ENCODE peak calls at places on chromosome 5, in eight cellular contexts. One of them, this sample, is unnamed. For H3K4me1, the result is how much of the 10 kb centered on the place peaks cover.

GRCh38 chr5:178282391-178282790 is 49.8 kb upstream of the PHYKPL start:
- DNase-seq in GM23338: no peak
- DNase-seq in A549: no peak
- DNase-seq in HCT116: no peak
- DNase-seq in HepG2: no peak
- DNase-seq in GM12878: no peak
- DNase-seq in K562: no peak
- DNase-seq in SK-N-SH: no peak
- DNase-seq in this sample: no peak

GRCh38 chr5:124952566-124952965 is 206.1 kb upstream of the ZNF608 start:
- DNase-seq in GM23338: no peak
- DNase-seq in A549: no peak
- DNase-seq in HCT116: no peak
- DNase-seq in HepG2: no peak
- DNase-seq in GM12878: peak
- DNase-seq in K562: no peak
- DNase-seq in SK-N-SH: no peak
- DNase-seq in this sample: no peak

GRCh38 chr5:181234455-181235306 is 9.0 kb downstream of the RACK1 start:
- DNase-seq in GM23338: peak
- DNase-seq in A549: no peak
- DNase-seq in HCT116: no peak
- DNase-seq in HepG2: no peak
- DNase-seq in GM12878: no peak
- DNase-seq in K562: peak
- DNase-seq in SK-N-SH: peak
- DNase-seq in this sample: no peak

GRCh38 chr5:149128023-149128875 is 13.0 kb upstream of the ABLIM3 start:
- DNase-seq in GM23338: peak
- DNase-seq in A549: peak
- DNase-seq in HCT116: no peak
- DNase-seq in HepG2: no peak
- DNase-seq in GM12878: no peak
- DNase-seq in K562: peak
- DNase-seq in SK-N-SH: peak
- DNase-seq in this sample: no peak

GRCh38 chr5:141695627-141696180 is 13.7 kb upstream of the ARAP3 start:
- DNase-seq in GM23338: no peak
- DNase-seq in A549: no peak
- DNase-seq in HCT116: no peak
- DNase-seq in HepG2: no peak
- DNase-seq in GM12878: no peak
- DNase-seq in K562: no peak
- DNase-seq in SK-N-SH: peak
- DNase-seq in this sample: no peak

GRCh38 chr5:112174959-112175594 is 244.0 kb downstream of the EPB41L4A start:
- DNase-seq in GM23338: peak
- DNase-seq in A549: peak
- DNase-seq in HCT116: peak
- DNase-seq in HepG2: peak
- DNase-seq in GM12878: no peak
- DNase-seq in K562: peak
- DNase-seq in SK-N-SH: peak
- DNase-seq in this sample: no peak

GRCh38 chr5:112205840-112206239 is 213.2 kb downstream of the EPB41L4A start:
- DNase-seq in GM23338: peak
- DNase-seq in A549: no peak
- DNase-seq in HCT116: no peak
- DNase-seq in HepG2: no peak
- DNase-seq in GM12878: no peak
- DNase-seq in K562: peak
- DNase-seq in SK-N-SH: no peak
- DNase-seq in this sample: no peak

GRCh38 chr5:27472000-27472763 is 433.8 kb upstream of the CDH9 start:
- DNase-seq in GM23338: peak
- DNase-seq in A549: peak
- DNase-seq in HCT116: no peak
- DNase-seq in HepG2: peak
- DNase-seq in GM12878: peak
- DNase-seq in K562: peak
- DNase-seq in SK-N-SH: peak
- DNase-seq in this sample: no peak

GRCh38 chr5:15002183-15002582 is 130.6 kb upstream of the ANKH start:
- DNase-seq in GM23338: no peak
- DNase-seq in A549: no peak
- DNase-seq in HCT116: no peak
- DNase-seq in HepG2: no peak
- DNase-seq in GM12878: no peak
- DNase-seq in K562: no peak
- DNase-seq in SK-N-SH: no peak
- DNase-seq in this sample: no peak

GRCh38 chr5:95417971-95418370 is 26.8 kb downstream of the FAM81B start:
- DNase-seq in GM23338: no peak
- DNase-seq in A549: no peak
- DNase-seq in HCT116: no peak
- DNase-seq in HepG2: no peak
- DNase-seq in GM12878: no peak
- DNase-seq in K562: no peak
- DNase-seq in SK-N-SH: no peak
- DNase-seq in this sample: peak

GRCh38 chr5:173772407-173773059 is 115.6 kb upstream of the CPEB4 start:
- DNase-seq in GM23338: no peak
- DNase-seq in A549: no peak
- DNase-seq in HCT116: no peak
- DNase-seq in HepG2: no peak
- DNase-seq in GM12878: no peak
- DNase-seq in K562: peak
- DNase-seq in SK-N-SH: no peak
- DNase-seq in this sample: no peak

GRCh38 chr5:173771743-173772406 is 116.3 kb upstream of the CPEB4 start:
- DNase-seq in GM23338: no peak
- DNase-seq in A549: no peak
- DNase-seq in HCT116: no peak
- DNase-seq in HepG2: no peak
- DNase-seq in GM12878: no peak
- DNase-seq in K562: no peak
- DNase-seq in SK-N-SH: no peak
- DNase-seq in this sample: no peak

GRCh38 chr5:173770637-173771036 is 117.5 kb upstream of the CPEB4 start:
- DNase-seq in GM23338: no peak
- DNase-seq in A549: no peak
- DNase-seq in HCT116: no peak
- DNase-seq in HepG2: no peak
- DNase-seq in GM12878: no peak
- DNase-seq in K562: no peak
- DNase-seq in SK-N-SH: no peak
- DNase-seq in this sample: no peak

GRCh38 chr5:173768891-173769290 is 119.3 kb upstream of the CPEB4 start:
- DNase-seq in GM23338: no peak
- DNase-seq in A549: no peak
- DNase-seq in HCT116: no peak
- DNase-seq in HepG2: no peak
- DNase-seq in GM12878: no peak
- DNase-seq in K562: no peak
- DNase-seq in SK-N-SH: no peak
- DNase-seq in this sample: no peak

DNA sequence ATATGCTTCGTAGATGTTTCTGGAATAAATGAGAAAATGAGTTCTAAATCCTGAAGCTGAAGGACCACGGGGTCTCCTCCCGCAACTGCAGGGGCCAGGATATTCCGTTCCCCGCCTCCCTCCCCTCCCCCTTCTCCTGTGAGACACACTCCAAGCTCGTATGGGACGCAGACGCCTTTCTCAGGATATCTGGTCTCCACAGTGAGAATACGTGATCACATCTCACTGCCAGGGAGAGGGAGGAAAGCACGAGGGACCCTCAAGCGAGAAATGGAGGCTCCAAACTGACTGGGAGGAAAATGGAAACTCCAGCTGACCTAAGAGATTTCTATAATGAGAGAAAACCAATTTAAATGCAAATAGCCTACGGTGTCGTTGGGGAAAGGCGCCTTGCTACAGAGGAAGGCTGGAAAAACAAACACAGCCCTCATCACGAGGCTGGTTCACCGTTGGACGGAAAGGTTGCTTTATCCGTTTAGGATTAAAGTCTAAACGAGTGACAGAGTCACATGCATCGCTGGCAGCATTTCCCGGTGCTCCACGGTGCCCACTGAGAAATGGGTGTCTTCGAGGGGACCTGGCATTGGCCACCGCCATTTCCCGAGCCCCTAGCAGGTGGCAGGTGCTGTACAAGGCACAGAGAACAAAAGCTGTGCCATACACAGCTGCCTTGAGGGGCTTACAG is 116.9 kb upstream of the CPEB4 start:
- DNase-seq in GM23338: peak
- DNase-seq in A549: no peak
- DNase-seq in HCT116: no peak
- DNase-seq in HepG2: no peak
- DNase-seq in GM12878: no peak
- DNase-seq in K562: no peak
- DNase-seq in SK-N-SH: no peak
- DNase-seq in this sample: no peak
- H3K4me3 ChIP-seq in GM23338: no peak
- H3K4me3 ChIP-seq in A549: no peak
- H3K4me3 ChIP-seq in HCT116: no peak
- H3K4me3 ChIP-seq in HepG2: no peak
- H3K4me3 ChIP-seq in GM12878: no peak
- H3K4me3 ChIP-seq in K562: no peak
- H3K4me3 ChIP-seq in SK-N-SH: no peak
- H3K4me3 ChIP-seq in this sample: no peak

GRCh38 chr5:154517181-154517580 is 39.2 kb upstream of the HAND1 start:
- DNase-seq in GM23338: no peak
- DNase-seq in A549: no peak
- DNase-seq in HCT116: no peak
- DNase-seq in HepG2: no peak
- DNase-seq in GM12878: no peak
- DNase-seq in K562: no peak
- DNase-seq in SK-N-SH: peak
- DNase-seq in this sample: no peak

GRCh38 chr5:154514331-154514730 is 36.3 kb upstream of the HAND1 start:
- DNase-seq in GM23338: no peak
- DNase-seq in A549: no peak
- DNase-seq in HCT116: no peak
- DNase-seq in HepG2: no peak
- DNase-seq in GM12878: no peak
- DNase-seq in K562: no peak
- DNase-seq in SK-N-SH: no peak
- DNase-seq in this sample: no peak

GRCh38 chr5:154511984-154512383 is 34.0 kb upstream of the HAND1 start:
- DNase-seq in GM23338: no peak
- DNase-seq in A549: no peak
- DNase-seq in HCT116: no peak
- DNase-seq in HepG2: no peak
- DNase-seq in GM12878: no peak
- DNase-seq in K562: no peak
- DNase-seq in SK-N-SH: no peak
- DNase-seq in this sample: no peak

GRCh38 chr5:154516475-154516874 is 38.4 kb upstream of the HAND1 start:
- DNase-seq in GM23338: no peak
- DNase-seq in A549: no peak
- DNase-seq in HCT116: no peak
- DNase-seq in HepG2: no peak
- DNase-seq in GM12878: no peak
- DNase-seq in K562: no peak
- DNase-seq in SK-N-SH: no peak
- DNase-seq in this sample: no peak

DNA sequence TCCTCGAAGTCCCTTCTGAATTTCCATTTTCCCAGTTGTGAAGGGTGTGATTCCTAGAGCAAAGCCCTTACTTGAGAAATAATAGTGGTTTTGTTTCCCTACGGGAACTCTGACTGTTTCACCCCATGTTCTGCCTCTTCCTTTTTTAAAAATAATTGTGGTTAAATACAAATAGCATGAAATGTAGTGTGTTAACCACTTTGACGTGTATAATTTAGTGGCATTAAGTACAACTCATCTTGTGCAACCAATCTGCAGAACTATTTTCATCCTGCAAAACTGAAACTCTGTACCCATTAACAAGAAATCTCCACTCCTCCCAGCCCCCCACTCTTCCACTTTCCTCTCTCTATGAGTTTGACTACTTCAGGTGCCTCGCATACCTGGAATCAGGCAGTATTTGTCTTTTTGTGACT is 35.6 kb upstream of the HAND1 start:
- DNase-seq in GM23338: no peak
- DNase-seq in A549: no peak
- DNase-seq in HCT116: no peak
- DNase-seq in HepG2: no peak
- DNase-seq in GM12878: peak
- DNase-seq in K562: no peak
- DNase-seq in SK-N-SH: no peak
- DNase-seq in this sample: no peak
- TF ChIP-seq REST in GM23338: no peak
- TF ChIP-seq REST in A549: no peak
- TF ChIP-seq REST in HCT116: no peak
- TF ChIP-seq REST in HepG2: no peak
- TF ChIP-seq REST in GM12878: no peak
- TF ChIP-seq REST in K562: no peak
- TF ChIP-seq REST in SK-N-SH: no peak
- TF ChIP-seq REST in this sample: no peak

DNA sequence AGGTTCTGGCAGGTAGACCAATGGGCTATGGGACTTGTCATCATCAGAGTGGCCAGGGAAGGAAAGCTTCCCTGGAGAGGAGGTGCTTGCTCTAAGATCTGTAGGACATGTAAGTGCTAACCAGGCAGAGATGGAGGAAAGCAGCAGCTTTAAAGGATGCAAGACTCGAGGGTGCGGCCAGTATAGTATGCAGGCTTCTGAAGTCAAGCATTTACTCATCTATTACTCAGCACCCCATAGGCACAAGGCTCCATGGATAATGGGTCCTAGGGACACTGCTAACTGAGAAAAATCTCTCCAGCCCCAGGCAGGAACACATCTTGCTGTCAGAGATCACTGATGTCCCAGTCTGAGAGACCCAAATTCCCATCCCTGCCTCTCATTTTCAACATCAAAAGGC is 49.7 kb downstream of the WWC1 start:
- DNase-seq in GM23338: no peak
- DNase-seq in A549: no peak
- DNase-seq in HCT116: no peak
- DNase-seq in HepG2: no peak
- DNase-seq in GM12878: no peak
- DNase-seq in K562: no peak
- DNase-seq in SK-N-SH: no peak
- DNase-seq in this sample: no peak
- H3K4me1 ChIP-seq in GM23338: under half
- H3K4me1 ChIP-seq in A549: half or more
- H3K4me1 ChIP-seq in HCT116: half or more
- H3K4me1 ChIP-seq in HepG2: under half
- H3K4me1 ChIP-seq in GM12878: under half
- H3K4me1 ChIP-seq in K562: under half
- H3K4me1 ChIP-seq in SK-N-SH: under half
- H3K4me1 ChIP-seq in this sample: under half

DNA sequence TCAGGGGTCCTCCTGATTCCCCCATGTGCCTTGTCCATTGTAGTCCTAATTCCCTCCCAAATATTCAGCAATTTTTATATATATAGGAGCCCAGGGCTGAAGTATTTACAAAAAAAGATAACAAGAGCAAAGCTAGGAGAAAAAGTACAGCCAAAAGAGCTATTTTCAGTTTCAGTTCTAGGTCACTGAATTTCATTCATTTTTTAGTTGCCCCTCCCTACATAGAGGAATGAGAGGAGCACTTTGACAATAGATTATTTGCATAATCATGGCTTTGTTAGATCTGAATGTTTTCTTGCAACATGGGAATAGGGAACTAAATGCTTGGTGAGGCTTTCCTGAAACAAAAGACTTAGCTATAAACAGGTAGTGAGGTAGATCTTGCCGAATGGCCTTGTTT is 15.3 kb upstream of the F2RL2 start:
- DNase-seq in GM23338: peak
- DNase-seq in A549: no peak
- DNase-seq in HCT116: no peak
- DNase-seq in HepG2: no peak
- DNase-seq in GM12878: peak
- DNase-seq in K562: no peak
- DNase-seq in SK-N-SH: no peak
- DNase-seq in this sample: no peak
- H3K4me3 ChIP-seq in GM23338: no peak
- H3K4me3 ChIP-seq in A549: no peak
- H3K4me3 ChIP-seq in HCT116: no peak
- H3K4me3 ChIP-seq in HepG2: no peak
- H3K4me3 ChIP-seq in GM12878: no peak
- H3K4me3 ChIP-seq in K562: no peak
- H3K4me3 ChIP-seq in SK-N-SH: no peak
- H3K4me3 ChIP-seq in this sample: no peak

This sample was measured in Panc1.